ENCODE peak calls at places on chromosomes 3 and 15, in ten cellular contexts. A, G, L, J, C, R, I, U, W and Z are unnamed samples.

GRCh38 chr15:25737218-25737643 is 125.9 kb downstream of the ATP10A start:
- DNase-seq in W (peak; percentile 62), J (peak; percentile 54), R (no peak), G (no peak), U (no peak), L (no peak), I (no peak), C (no peak), A (no peak), Z (no peak)

GRCh38 chr3:128431803-128432300 is 34.8 kb downstream of the DNAJB8 start:
- DNase-seq in U (no peak), W (no peak), L (no peak), G (no peak), R (no peak), J (no peak), I (no peak), C (no peak), A (no peak), Z (no peak)

GRCh38 chr3:51657234-51657633 is 13.8 kb upstream of the TEX264 start:
- DNase-seq in U (no peak), J (no peak), L (no peak), R (no peak), A (no peak), G (no peak), W (no peak), I (no peak), C (no peak), Z (no peak)

GRCh38 chr3:125202197-125202596 is 10.4 kb downstream of the SLC12A8 start:
- DNase-seq in L (no peak), G (no peak), A (no peak), W (no peak), U (no peak), I (no peak), J (no peak), C (no peak), R (no peak), Z (peak; percentile 29)

GRCh38 chr3:40299721-40300335 is 9.7 kb upstream of the EIF1B start:
- DNase-seq in L (no peak), J (no peak), R (no peak), W (no peak), C (no peak), A (no peak), G (no peak), I (no peak), U (no peak), Z (no peak)

GRCh38 chr3:63051920-63052319 is 176.7 kb upstream of the CADPS start:
- DNase-seq in J (no peak), G (no peak), R (peak; percentile 23), C (no peak), L (no peak), I (peak; percentile 14), A (no peak), U (peak; percentile 35), W (no peak), Z (peak; percentile 8)

GRCh38 chr3:13556937-13557336 is 8.0 kb downstream of the FBLN2 start:
- DNase-seq in A (no peak), W (no peak), I (peak; percentile 39), U (no peak), G (no peak), J (no peak), R (no peak), C (no peak), L (no peak), Z (peak; percentile 50)

GRCh38 chr3:30630238-30631030 is 24.0 kb downstream of the TGFBR2 start:
- DNase-seq in W (no peak), U (no peak), I (no peak), R (no peak), J (no peak), A (no peak), G (no peak), L (no peak), C (no peak), Z (no peak)

GRCh38 chr3:117887896-117888295 is 1146.8 kb downstream of the IGSF11 start:
- DNase-seq in C (no peak), A (no peak), U (no peak), I (no peak), W (no peak), L (no peak), G (no peak), R (no peak), J (no peak), Z (no peak)

GRCh38 chr15:67138946-67139855 is 73.8 kb downstream of the SMAD3 start:
- DNase-seq in I (no peak), J (no peak), A (no peak), U (no peak), L (no peak), R (no peak), G (no peak), W (no peak), C (no peak), Z (no peak)

GRCh38 chr3:114608293-114608692 is 314.5 kb downstream of the TIGIT start:
- DNase-seq in U (no peak), G (no peak), L (no peak), W (no peak), A (no peak), J (no peak), I (no peak), C (no peak), R (peak; percentile 82), Z (no peak)

GRCh38 chr3:155744626-155745324 is at the start of gene PLCH1:
- DNase-seq in G (peak; percentile 59), U (peak; percentile 71), C (no peak), I (peak; percentile 75), A (peak; percentile 16), R (no peak), L (peak; percentile 71), J (peak; percentile 62), W (peak; percentile 55), Z (peak; percentile 93)

GRCh38 chr3:166634091-166634746 is 745.9 kb downstream of the ZBBX start:
- DNase-seq in U (no peak), A (no peak), R (no peak), L (no peak), G (no peak), J (no peak), W (no peak), C (no peak), I (no peak), Z (no peak)

GRCh38 chr15:81886586-81886985 is 159.2 kb downstream of the MEX3B start:
- DNase-seq in U (no peak), A (no peak), L (no peak), J (no peak), C (no peak), R (peak; percentile 88), G (no peak), W (no peak), I (no peak), Z (no peak)

GRCh38 chr3:18808423-18808822 is 339.9 kb upstream of the KCNH8 start:
- DNase-seq in L (no peak), W (no peak), U (no peak), R (no peak), C (no peak), I (no peak), A (no peak), J (no peak), G (no peak), Z (no peak)

GRCh38 chr3:172815857-172816256 is 65.3 kb downstream of the ECT2 start:
- DNase-seq in C (no peak), L (no peak), I (no peak), U (no peak), G (no peak), A (no peak), R (no peak), W (no peak), J (no peak), Z (no peak)

GRCh38 chr3:57091471-57091870 is 31.0 kb downstream of the SPATA12 start:
- DNase-seq in R (no peak), U (no peak), I (no peak), A (no peak), G (no peak), L (no peak), W (no peak), C (no peak), J (no peak), Z (no peak)

GRCh38 chr15:56734013-56734625 is 810 bp upstream of the ZNF280D start:
- DNase-seq in G (no peak), W (no peak), J (no peak), C (no peak), L (peak; percentile 5), R (no peak), I (no peak), A (no peak), U (no peak), Z (no peak)

GRCh38 chr3:11080492-11080891 is 73.8 kb upstream of the HRH1 start:
- DNase-seq in G (no peak), U (no peak), L (no peak), I (no peak), R (no peak), A (no peak), J (no peak), C (no peak), W (no peak), Z (no peak)

GRCh38 chr3:45716790-45717336 is 27.7 kb downstream of the SACM1L start:
- DNase-seq in I (no peak), J (no peak), C (no peak), U (no peak), L (no peak), A (no peak), G (no peak), R (no peak), W (no peak), Z (no peak)

GRCh38 chr3:172751188-172751571 is 654 bp downstream of the ECT2 start:
- DNase-seq in J (no peak), C (no peak), U (no peak), A (no peak), R (peak; percentile 11), W (no peak), I (no peak), L (peak; percentile 25), G (no peak), Z (peak; percentile 48)

GRCh38 chr3:144363856-144364255 is 392.2 kb downstream of the DIPK2A start:
- DNase-seq in J (no peak), G (no peak), L (no peak), I (no peak), C (no peak), A (no peak), R (no peak), U (no peak), W (no peak), Z (no peak)

GRCh38 chr3:71537211-71537611 is 46.3 kb downstream of the FOXP1 start:
- DNase-seq in C (no peak), J (peak; percentile 69), U (no peak), G (no peak), A (no peak), L (no peak), R (peak; percentile 92), I (peak; percentile 52), W (no peak), Z (no peak)

GRCh38 chr3:124387008-124387407 is 343.2 kb upstream of the UMPS start:
- DNase-seq in J (no peak), I (no peak), G (no peak), C (no peak), A (no peak), R (no peak), W (no peak), L (no peak), U (no peak), Z (no peak)

GRCh38 chr3:25002052-25002451 is 426.0 kb upstream of the RARB start:
- DNase-seq in A (no peak), U (no peak), C (no peak), L (no peak), G (no peak), I (no peak), W (no peak), J (no peak), R (no peak), Z (no peak)

GRCh38 chr3:155316450-155316849 is 23.0 kb upstream of the STRIT1 start:
- DNase-seq in L (no peak), A (no peak), J (no peak), I (no peak), U (no peak), G (peak; percentile 38), W (no peak), C (no peak), R (no peak), Z (no peak)

GRCh38 chr3:122387709-122388108 is 3.7 kb downstream of the FAM162A start:
- DNase-seq in L (no peak), C (no peak), I (no peak), U (no peak), R (no peak), A (no peak), W (no peak), J (no peak), G (no peak), Z (no peak)

GRCh38 chr3:195573611-195574496 is 9.9 kb downstream of the APOD start:
- DNase-seq in U (no peak), J (no peak), L (no peak), A (no peak), I (no peak), R (no peak), C (no peak), W (no peak), G (no peak), Z (no peak)